ENCODE peak calls at places on chromosome 13, in six cellular contexts. R is GM12891, U is HepG2, J is K562, B is GM12878, Z is H1. V is an unnamed sample.

GRCh38 chr13:112331675-112332074 is 44.5 kb upstream of the SPACA7 start:
- DNase-seq in R (no peak), U (no peak), J (no peak), B (no peak), Z (no peak), V (no peak)

GRCh38 chr13:71148391-71148790 is 718.6 kb downstream of the DACH1 start:
- DNase-seq in R (no peak), U (no peak), J (no peak), B (no peak), Z (no peak), V (no peak)

GRCh38 chr13:30256713-30257432 is 50.5 kb downstream of the KATNAL1 start:
- DNase-seq in R (no peak), U (no peak), J (peak), B (no peak), Z (no peak), V (no peak)

GRCh38 chr13:28333204-28333900 is 161.6 kb downstream of the FLT1 start:
- DNase-seq in R (no peak), U (no peak), J (no peak), B (no peak), Z (no peak), V (no peak)

GRCh38 chr13:77952737-77953136 is 34.1 kb upstream of the EDNRB start:
- DNase-seq in R (no peak), U (no peak), J (no peak), B (no peak), Z (no peak), V (no peak)

GRCh38 chr13:25771208-25771607 is 280.6 kb downstream of the SHISA2 start:
- DNase-seq in R (no peak), U (no peak), J (no peak), B (no peak), Z (no peak), V (no peak)

GRCh38 chr13:61463027-61463426 is 47.4 kb upstream of the PCDH20 start:
- DNase-seq in R (no peak), U (no peak), J (no peak), B (no peak), Z (no peak), V (no peak)

GRCh38 chr13:27968316-27969072 is 621 bp downstream of the CDX2 start:
- DNase-seq in R (no peak), U (no peak), J (no peak), B (no peak), Z (no peak), V (no peak)

GRCh38 chr13:73449258-73449657 is 390.5 kb downstream of the KLF5 start:
- DNase-seq in R (no peak), U (no peak), J (no peak), B (no peak), Z (no peak), V (no peak)

GRCh38 chr13:30577381-30577780 is 40.3 kb upstream of the USPL1 start:
- DNase-seq in R (no peak), U (peak), J (peak), B (peak), Z (no peak), V (no peak)

GRCh38 chr13:29676535-29676934 is 81.0 kb upstream of the SLC7A1 start:
- DNase-seq in R (no peak), U (no peak), J (no peak), B (no peak), Z (no peak), V (no peak)

GRCh38 chr13:76672422-76672821 is 213.8 kb downstream of the KCTD12 start:
- DNase-seq in R (no peak), U (no peak), J (no peak), B (no peak), Z (no peak), V (no peak)

GRCh38 chr13:48653074-48654054 is at the start of gene CYSLTR2:
- DNase-seq in R (no peak), U (no peak), J (no peak), B (peak), Z (no peak), V (no peak)

GRCh38 chr13:49265822-49266221 is 18.1 kb downstream of the CDADC1 start:
- DNase-seq in R (no peak), U (no peak), J (no peak), B (no peak), Z (no peak), V (no peak)

GRCh38 chr13:73167046-73167820 is 108.4 kb downstream of the KLF5 start:
- DNase-seq in R (no peak), U (no peak), J (no peak), B (no peak), Z (no peak), V (no peak)

DNA sequence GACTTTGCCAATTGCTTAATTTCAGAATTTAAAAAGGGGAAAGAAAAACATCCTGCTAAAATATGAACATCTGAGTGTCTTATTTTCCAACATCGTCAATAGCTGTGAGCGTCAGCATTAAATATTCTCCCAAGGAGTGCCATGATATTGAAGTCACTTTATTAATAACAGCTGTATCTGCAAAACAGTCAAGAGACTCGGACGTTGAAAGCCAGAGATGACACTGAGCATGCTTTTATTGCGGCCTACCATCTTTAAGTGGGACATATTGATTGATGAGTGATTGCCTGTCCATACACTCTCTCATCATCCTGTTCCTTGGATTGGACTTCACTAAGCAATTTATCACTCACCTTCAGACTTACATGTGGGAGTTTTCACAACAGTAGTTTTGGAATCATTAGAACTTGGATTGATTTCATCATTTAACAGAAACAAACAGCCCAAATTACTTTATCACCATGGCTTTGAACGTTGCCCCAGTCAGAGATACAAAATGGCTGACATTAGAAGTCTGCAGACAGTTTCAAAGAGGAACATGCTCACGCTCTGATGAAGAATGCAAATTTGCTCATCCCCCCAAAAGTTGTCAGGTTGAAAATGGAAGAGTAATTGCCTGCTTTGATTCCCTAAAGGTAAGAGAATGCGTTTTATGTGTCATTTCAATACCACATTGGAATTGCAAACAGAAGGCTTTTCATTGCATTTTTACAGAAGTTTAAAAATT is 53.8 kb downstream of the MBNL2 start:
- DNase-seq in R (no peak), U (no peak), J (no peak), B (no peak), Z (no peak), V (no peak)
- TF ChIP-seq TAF1 in R (no peak), U (no peak), J (no peak), B (no peak), Z (no peak), V (no peak)

DNA sequence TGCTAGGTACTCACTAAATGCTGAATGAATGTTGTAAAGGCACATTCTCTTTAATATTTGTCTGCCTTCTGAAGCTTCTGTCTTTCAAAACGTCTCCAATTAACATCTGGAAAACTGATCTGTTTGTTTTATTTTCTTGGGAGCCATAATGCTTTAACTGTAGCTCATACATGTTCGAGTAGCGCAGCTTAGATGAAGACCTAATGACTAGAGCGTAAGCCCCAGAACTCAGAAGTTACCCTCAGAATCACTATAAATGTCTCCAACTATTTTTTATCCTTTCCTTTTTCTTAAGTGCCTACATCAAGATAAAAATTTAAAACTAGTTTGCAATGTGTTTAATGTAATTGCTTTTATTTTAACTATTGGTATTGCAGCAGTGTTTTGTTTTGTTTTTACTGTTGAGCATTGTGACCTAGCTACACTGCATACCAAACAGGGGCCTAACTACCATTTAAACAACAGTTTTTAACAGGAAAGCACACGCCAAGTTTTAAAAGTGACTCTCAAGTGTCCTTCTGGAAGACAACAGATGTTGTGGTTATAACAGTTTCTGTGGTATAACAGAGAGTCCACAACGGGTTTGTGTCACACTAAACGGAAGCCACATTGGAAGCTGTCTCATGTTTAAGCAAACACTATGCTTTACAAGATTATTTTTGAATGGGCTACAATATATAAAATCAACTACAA is 42.0 kb downstream of the MRPL57 start:
- DNase-seq in R (no peak), U (no peak), J (no peak), B (peak), Z (no peak), V (no peak)
- TF ChIP-seq POLR2A in R (no peak), U (no peak), J (no peak), B (no peak), Z (no peak), V (no peak)

GRCh38 chr13:110507678-110508381 is 53.7 kb downstream of the RAB20 start:
- DNase-seq in R (no peak), U (no peak), J (no peak), B (no peak), Z (no peak), V (no peak)
- TF ChIP-seq POLR2AphosphoS5 in R (no peak), U (no peak), J (no peak), B (no peak), Z (no peak), V (no peak)

GRCh38 chr13:33405371-33405770 is 119.8 kb upstream of the STARD13 start:
- DNase-seq in R (no peak), U (no peak), J (no peak), B (no peak), Z (no peak), V (no peak)

GRCh38 chr13:33415822-33416221 is 130.3 kb upstream of the STARD13 start:
- DNase-seq in R (no peak), U (no peak), J (no peak), B (no peak), Z (no peak), V (no peak)

GRCh38 chr13:33410619-33411018 is 125.1 kb upstream of the STARD13 start:
- DNase-seq in R (no peak), U (no peak), J (no peak), B (no peak), Z (no peak), V (no peak)

GRCh38 chr13:33409673-33410072 is 124.1 kb upstream of the STARD13 start:
- DNase-seq in R (no peak), U (no peak), J (no peak), B (no peak), Z (no peak), V (no peak)

GRCh38 chr13:33411312-33411711 is 125.8 kb upstream of the STARD13 start:
- DNase-seq in R (no peak), U (no peak), J (no peak), B (no peak), Z (no peak), V (no peak)
- TF ChIP-seq TAF1 in R (no peak), U (no peak), J (no peak), B (no peak), Z (no peak), V (no peak)

GRCh38 chr13:44989071-44989889 is at the start of the genes GPALPP1 and NUFIP1:
- DNase-seq in R (peak), U (peak), J (peak), B (peak), Z (peak), V (peak)
- TF ChIP-seq POLR2A in R (peak), U (peak), J (peak), B (peak), Z (peak), V (peak)

DNA sequence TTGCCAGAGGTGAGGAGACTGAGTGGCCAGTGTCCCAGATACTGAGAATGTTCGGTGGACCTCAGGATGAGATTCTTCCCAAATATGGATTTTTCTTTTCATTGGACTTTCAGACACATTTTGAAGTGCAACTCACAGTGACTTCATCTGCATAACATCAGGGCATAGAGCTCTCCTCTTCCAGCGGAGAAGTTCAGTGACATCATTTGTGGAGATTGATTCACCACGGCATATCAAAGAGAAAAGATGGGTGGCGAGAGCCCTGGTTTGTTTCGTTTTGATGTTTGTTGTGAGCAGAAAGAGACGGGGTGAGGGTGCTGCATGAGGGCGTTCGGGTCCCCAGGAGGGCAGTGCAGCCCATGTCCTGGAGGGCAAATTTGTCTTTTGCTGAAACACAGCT is 120.2 kb upstream of the GPR12 start:
- DNase-seq in R (no peak), U (no peak), J (no peak), B (no peak), Z (no peak), V (no peak)
- TF ChIP-seq POLR2AphosphoS5 in R (no peak), U (no peak), J (no peak), B (no peak), Z (no peak), V (no peak)